ENCODE peak calls at places on chromosomes 13 and 19, in six cellular contexts. D, W, K, Y, A and C are unnamed samples. For H3K4me1, the result is how much of the 10 kb centered on the place peaks cover.

GRCh38 chr13:66171821-66172220 is 1058.3 kb downstream of the PCDH9 start:
- DNase-seq in D (no peak), K (no peak), Y (no peak), W (no peak), A (no peak), C (no peak)

GRCh38 chr13:26342898-26343297 is 89.0 kb downstream of the CDK8 start:
- DNase-seq in A (no peak), K (no peak), W (no peak), D (no peak), Y (no peak), C (no peak)

GRCh38 chr19:29532097-29532496 is 6.3 kb downstream of the VSTM2B start:
- DNase-seq in Y (no peak), A (no peak), W (no peak), D (no peak), K (no peak), C (no peak)

GRCh38 chr13:28568286-28568685 is 73.4 kb upstream of the FLT1 start:
- DNase-seq in D (peak), K (peak), A (no peak), W (peak), Y (peak), C (peak)

GRCh38 chr19:56314018-56314583 is 538 bp downstream of the ZSCAN5A start:
- DNase-seq in K (no peak), D (peak), A (no peak), W (no peak), Y (no peak), C (no peak)

GRCh38 chr19:3413796-3414327 is 47.5 kb downstream of the NFIC start:
- DNase-seq in A (no peak), K (no peak), D (no peak), Y (no peak), W (no peak), C (no peak)

GRCh38 chr13:52447815-52448552 is 2.5 kb downstream of the VPS36 start:
- DNase-seq in A (no peak), K (no peak), W (no peak), D (no peak), Y (no peak), C (no peak)

GRCh38 chr19:31905980-31906948 is 439.1 kb upstream of the ZNF507 start:
- DNase-seq in A (peak), W (peak), D (no peak), K (peak), Y (peak), C (peak)

GRCh38 chr19:54464044-54464623 is 556 bp upstream of the LENG9 start:
- DNase-seq in A (peak), Y (peak), D (peak), W (peak), K (peak), C (peak)

GRCh38 chr19:1066748-1067340 is at the start of gene ARHGAP45:
- DNase-seq in K (peak), Y (no peak), D (no peak), A (no peak), W (no peak), C (no peak)

GRCh38 chr13:99280166-99280565 is 22.0 kb upstream of the GPR18 start:
- DNase-seq in Y (no peak), W (no peak), A (no peak), D (no peak), K (no peak), C (no peak)

GRCh38 chr19:40229484-40229883 is 3.0 kb upstream of the CCNP start:
- DNase-seq in K (no peak), Y (no peak), D (peak), A (no peak), W (no peak), C (no peak)

GRCh38 chr19:14475251-14476073 is at the start of gene PTGER1:
- DNase-seq in D (peak), W (peak), Y (no peak), K (no peak), A (no peak), C (no peak)

GRCh38 chr19:48918801-48919247 is 14.7 kb upstream of the DHDH start:
- DNase-seq in K (no peak), D (no peak), W (no peak), Y (no peak), A (no peak), C (no peak)

GRCh38 chr19:55257461-55258411 is 1.1 kb downstream of the PPP6R1 start:
- DNase-seq in W (no peak), D (peak), A (no peak), K (no peak), Y (no peak), C (no peak)

GRCh38 chr19:11198175-11198534 is 810 bp upstream of the KANK2 start:
- DNase-seq in D (no peak), A (no peak), K (no peak), W (no peak), Y (no peak), C (no peak)

GRCh38 chr13:75715598-75716523 is 79.7 kb downstream of the LMO7 start:
- DNase-seq in D (no peak), A (no peak), K (no peak), Y (no peak), W (peak), C (no peak)

GRCh38 chr19:46925548-46925950 is 64.8 kb downstream of the ARHGAP35 start:
- DNase-seq in D (no peak), W (no peak), A (no peak), K (no peak), Y (no peak), C (no peak)

GRCh38 chr19:46928951-46929350 is 68.2 kb downstream of the ARHGAP35 start:
- DNase-seq in D (peak), K (no peak), A (no peak), Y (no peak), W (no peak), C (no peak)

GRCh38 chr19:46927106-46927505 is 66.3 kb downstream of the ARHGAP35 start:
- DNase-seq in K (no peak), W (no peak), A (no peak), Y (no peak), D (no peak), C (no peak)

GRCh38 chr19:46926201-46927071 is 65.6 kb downstream of the ARHGAP35 start:
- DNase-seq in K (no peak), Y (no peak), W (no peak), D (no peak), A (no peak), C (no peak)

DNA sequence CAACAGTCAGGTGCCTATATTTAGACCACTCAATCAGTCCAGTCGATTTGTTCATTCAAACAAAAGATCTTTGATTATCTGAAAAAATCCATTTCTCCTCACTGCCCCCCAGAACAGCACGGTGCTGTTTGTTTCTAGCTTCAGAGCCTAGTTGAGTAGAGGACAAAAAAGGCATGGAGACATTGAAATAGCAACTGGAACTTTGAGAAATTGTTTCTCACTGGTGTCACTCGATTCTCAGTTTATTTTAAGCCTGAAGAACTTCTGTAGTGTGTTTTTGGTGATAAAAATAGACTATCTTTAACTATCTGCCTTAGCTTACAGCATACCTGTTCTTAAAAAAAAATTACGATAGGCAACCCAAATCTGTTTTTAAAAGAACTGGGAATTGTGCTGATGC is 67.1 kb downstream of the ARHGAP35 start:
- DNase-seq in Y (no peak), W (no peak), A (no peak), D (no peak), K (no peak), C (no peak)
- H3K4me1 ChIP-seq in Y (half or more), W (under half), A (half or more), D (under half), K (under half), C (half or more)

GRCh38 chr13:46211521-46212351 is at the start of gene LRRC63:
- DNase-seq in A (peak), D (no peak), K (peak), W (peak), Y (peak), C (peak)

GRCh38 chr13:46213242-46213641 is 1.5 kb downstream of the LRRC63 start:
- DNase-seq in A (no peak), K (no peak), W (no peak), Y (no peak), D (no peak), C (no peak)

GRCh38 chr13:46207828-46208227 is 3.9 kb upstream of the LRRC63 start:
- DNase-seq in W (no peak), Y (no peak), A (no peak), D (no peak), K (no peak), C (no peak)

GRCh38 chr13:46211116-46211515 is 612 bp upstream of the LRRC63 start:
- DNase-seq in W (no peak), Y (no peak), A (no peak), K (no peak), D (no peak), C (no peak)

GRCh38 chr13:46210362-46211083 is 1.2 kb upstream of the LRRC63 start:
- DNase-seq in Y (no peak), W (no peak), K (no peak), D (no peak), A (no peak), C (no peak)
- H3K4me1 ChIP-seq in Y (under half), W (under half), K (under half), D (under half), A (under half), C (under half)

GRCh38 chr13:114101325-114101821 is 31.1 kb downstream of the RASA3 start:
- DNase-seq in Y (no peak), A (peak), D (no peak), K (peak), W (peak), C (no peak)

GRCh38 chr13:114104626-114105350 is 27.6 kb downstream of the RASA3 start:
- DNase-seq in W (no peak), D (no peak), Y (no peak), A (peak), K (peak), C (peak)

GRCh38 chr13:114101831-114102520 is 30.4 kb downstream of the RASA3 start:
- DNase-seq in Y (no peak), D (no peak), A (peak), K (peak), W (no peak), C (no peak)

GRCh38 chr13:114100446-114101320 is 31.7 kb downstream of the RASA3 start:
- DNase-seq in W (peak), K (peak), D (no peak), A (peak), Y (no peak), C (peak)

DNA sequence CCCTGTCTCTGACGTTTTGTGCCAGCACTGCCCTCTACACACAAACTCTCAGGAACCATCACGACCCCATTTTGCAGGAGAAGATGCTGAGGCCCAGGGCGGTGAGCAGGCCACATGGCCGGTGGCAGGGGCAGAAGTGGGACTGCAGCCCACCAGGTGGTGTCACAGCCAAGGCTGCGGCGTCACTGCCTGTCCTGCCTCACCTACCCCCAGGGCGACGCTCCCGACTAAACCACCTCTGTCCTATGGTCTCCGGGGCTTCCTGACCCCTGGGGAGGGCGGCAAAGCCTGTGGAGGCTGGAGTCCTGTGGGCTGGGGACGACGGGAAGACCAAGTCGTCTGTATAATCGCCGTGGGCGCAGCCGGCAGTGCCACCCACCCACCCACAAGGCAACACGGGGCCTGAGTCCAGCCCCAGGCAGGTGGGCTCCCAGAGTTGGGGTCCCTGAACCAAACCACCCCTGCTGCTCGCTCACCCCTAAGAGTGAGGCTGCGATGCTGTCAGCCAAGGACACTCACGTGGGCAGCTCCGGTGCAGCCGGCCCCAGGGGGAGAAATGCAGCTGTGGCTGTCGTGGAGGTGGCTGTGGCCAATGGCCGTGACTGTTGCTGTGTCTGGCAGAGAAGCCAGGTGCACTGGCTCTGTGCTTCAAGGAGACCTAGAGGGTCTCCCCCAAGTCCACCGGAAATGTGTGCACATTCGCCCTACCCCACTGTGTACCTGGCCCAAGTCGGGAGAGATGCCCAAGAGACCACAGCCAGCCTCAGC is 29.7 kb downstream of the RASA3 start:
- DNase-seq in K (peak), A (peak), Y (no peak), W (no peak), D (no peak), C (peak)
- H3K4me1 ChIP-seq in K (under half), A (under half), Y (under half), W (under half), D (under half), C (under half)

GRCh38 chr13:24251525-24251924 is 57.9 kb upstream of the C1QTNF9 start:
- DNase-seq in W (no peak), Y (no peak), A (no peak), D (no peak), K (no peak), C (no peak)
- H3K4me1 ChIP-seq in W (under half), Y (under half), A (under half), D (under half), K (under half), C (under half)